ENCODE peak calls at places on chromosomes 12 and 14, in four cellular contexts. O, T, W and L are unnamed samples.

GRCh38 chr14:104223101-104223809 is 84.9 kb downstream of the KIF26A start:
- DNase-seq in W (no peak), O (no peak), T (no peak), L (no peak)

GRCh38 chr14:35975814-35976213 is 149.7 kb downstream of the BRMS1L start:
- DNase-seq in W (no peak), O (no peak), T (no peak), L (no peak)

GRCh38 chr12:49331360-49332222 is 5.4 kb downstream of the C1QL4 start:
- DNase-seq in T (peak; percentile 77), O (no peak), W (peak; percentile 59), L (peak; percentile 61)

GRCh38 chr12:89156324-89156723 is 196.0 kb downstream of the DUSP6 start:
- DNase-seq in T (no peak), O (no peak), W (no peak), L (no peak)

GRCh38 chr14:36556811-36557433 is 25.5 kb downstream of the NKX2-8 start:
- DNase-seq in T (peak; percentile 51), O (no peak), W (peak; percentile 50), L (peak; percentile 88)

GRCh38 chr14:99572173-99572999 is 31.6 kb downstream of the CCDC85C start:
- DNase-seq in T (no peak), O (no peak), W (no peak), L (no peak)

GRCh38 chr14:76919431-76919810 is 93.2 kb downstream of the LRRC74A start:
- DNase-seq in O (no peak), T (no peak), W (no peak), L (peak; percentile 39)

GRCh38 chr12:117098361-117099217 is 627 bp downstream of the TESC start:
- DNase-seq in W (peak; percentile 69), T (peak; percentile 40), O (peak; percentile 15), L (peak; percentile 77)